ENCODE peak calls at places on chromosomes 5 and 9, in six cellular contexts. One of them, this sample, is unnamed. For H3K4me1, the result is how much of the 10 kb centered on the place peaks cover.

GRCh38 chr5:114789773-114790402 is 379.8 kb downstream of the TRIM36 start:
- DNase-seq in stomach: no peak
- DNase-seq in suprapubic skin: no peak
- DNase-seq in SK-N-SH: peak
- DNase-seq in A549: peak
- DNase-seq in ovary: no peak
- DNase-seq in this sample: no peak

GRCh38 chr5:24161559-24161958 is 483.2 kb downstream of the CDH10 start:
- DNase-seq in stomach: no peak
- DNase-seq in suprapubic skin: no peak
- DNase-seq in SK-N-SH: no peak
- DNase-seq in A549: no peak
- DNase-seq in ovary: no peak
- DNase-seq in this sample: no peak

GRCh38 chr5:179765400-179765799 is 28.4 kb upstream of the LTC4S start:
- DNase-seq in suprapubic skin: no peak
- DNase-seq in A549: no peak
- DNase-seq in SK-N-SH: peak
- DNase-seq in ovary: no peak
- DNase-seq in stomach: no peak
- DNase-seq in this sample: no peak

GRCh38 chr9:130118841-130119520 is 53.2 kb upstream of the NCS1 start:
- DNase-seq in SK-N-SH: peak
- DNase-seq in ovary: no peak
- DNase-seq in suprapubic skin: no peak
- DNase-seq in stomach: no peak
- DNase-seq in A549: no peak
- DNase-seq in this sample: no peak

GRCh38 chr5:41508186-41508585 is 2.2 kb downstream of the PLCXD3 start:
- DNase-seq in SK-N-SH: no peak
- DNase-seq in stomach: no peak
- DNase-seq in A549: no peak
- DNase-seq in suprapubic skin: no peak
- DNase-seq in ovary: no peak
- DNase-seq in this sample: no peak

GRCh38 chr5:41617843-41618515 is 107.6 kb upstream of the PLCXD3 start:
- DNase-seq in stomach: no peak
- DNase-seq in suprapubic skin: no peak
- DNase-seq in ovary: no peak
- DNase-seq in SK-N-SH: no peak
- DNase-seq in A549: no peak
- DNase-seq in this sample: no peak

GRCh38 chr5:129904667-129905466 is 602 bp downstream of the CHSY3 start:
- DNase-seq in SK-N-SH: peak
- DNase-seq in stomach: no peak
- DNase-seq in ovary: no peak
- DNase-seq in A549: no peak
- DNase-seq in suprapubic skin: no peak
- DNase-seq in this sample: peak

GRCh38 chr9:137070201-137070905 is at the start of gene SAPCD2:
- DNase-seq in A549: peak
- DNase-seq in ovary: peak
- DNase-seq in suprapubic skin: peak
- DNase-seq in stomach: peak
- DNase-seq in SK-N-SH: peak
- DNase-seq in this sample: peak

GRCh38 chr9:95406114-95406513 is 88.6 kb upstream of the FANCC start:
- DNase-seq in stomach: no peak
- DNase-seq in A549: no peak
- DNase-seq in ovary: no peak
- DNase-seq in suprapubic skin: no peak
- DNase-seq in SK-N-SH: no peak
- DNase-seq in this sample: no peak

GRCh38 chr9:101398930-101399640 is 434 bp downstream of the ZNF189 start:
- DNase-seq in ovary: peak
- DNase-seq in stomach: peak
- DNase-seq in SK-N-SH: no peak
- DNase-seq in A549: no peak
- DNase-seq in suprapubic skin: peak
- DNase-seq in this sample: peak

GRCh38 chr5:88094403-88094802 is 174.2 kb downstream of the TMEM161B start:
- DNase-seq in A549: no peak
- DNase-seq in suprapubic skin: no peak
- DNase-seq in SK-N-SH: no peak
- DNase-seq in ovary: no peak
- DNase-seq in stomach: no peak
- DNase-seq in this sample: no peak

GRCh38 chr9:33029106-33029788 is 4.2 kb downstream of the DNAJA1 start:
- DNase-seq in stomach: no peak
- DNase-seq in suprapubic skin: no peak
- DNase-seq in A549: no peak
- DNase-seq in ovary: no peak
- DNase-seq in SK-N-SH: no peak
- DNase-seq in this sample: no peak

GRCh38 chr5:58259685-58260152 is 200.2 kb downstream of the PLK2 start:
- DNase-seq in ovary: no peak
- DNase-seq in stomach: no peak
- DNase-seq in suprapubic skin: no peak
- DNase-seq in SK-N-SH: no peak
- DNase-seq in A549: peak
- DNase-seq in this sample: no peak

GRCh38 chr5:173857231-173857630 is 30.9 kb upstream of the CPEB4 start:
- DNase-seq in stomach: no peak
- DNase-seq in SK-N-SH: peak
- DNase-seq in ovary: no peak
- DNase-seq in suprapubic skin: no peak
- DNase-seq in A549: no peak
- DNase-seq in this sample: no peak

GRCh38 chr9:33350310-33350709 is 52.1 kb downstream of the AQP7 start:
- DNase-seq in suprapubic skin: no peak
- DNase-seq in stomach: no peak
- DNase-seq in ovary: no peak
- DNase-seq in SK-N-SH: no peak
- DNase-seq in A549: peak
- DNase-seq in this sample: no peak

GRCh38 chr5:31651241-31651640 is 12.3 kb downstream of the PDZD2 start:
- DNase-seq in stomach: no peak
- DNase-seq in ovary: no peak
- DNase-seq in A549: no peak
- DNase-seq in suprapubic skin: no peak
- DNase-seq in SK-N-SH: no peak
- DNase-seq in this sample: no peak

GRCh38 chr5:32538031-32538547 is 47.3 kb upstream of the SUB1 start:
- DNase-seq in SK-N-SH: no peak
- DNase-seq in ovary: no peak
- DNase-seq in A549: no peak
- DNase-seq in stomach: peak
- DNase-seq in suprapubic skin: no peak
- DNase-seq in this sample: peak

GRCh38 chr9:12908910-12909309 is 134.1 kb downstream of the LURAP1L start:
- DNase-seq in suprapubic skin: no peak
- DNase-seq in stomach: no peak
- DNase-seq in ovary: no peak
- DNase-seq in SK-N-SH: no peak
- DNase-seq in A549: no peak
- DNase-seq in this sample: no peak

GRCh38 chr5:136328097-136328496 is 37.2 kb downstream of the TRPC7 start:
- DNase-seq in ovary: no peak
- DNase-seq in stomach: no peak
- DNase-seq in suprapubic skin: no peak
- DNase-seq in A549: no peak
- DNase-seq in SK-N-SH: no peak
- DNase-seq in this sample: no peak

GRCh38 chr5:661891-662750 is 31.0 kb downstream of the TPPP start:
- DNase-seq in ovary: peak
- DNase-seq in stomach: no peak
- DNase-seq in suprapubic skin: peak
- DNase-seq in SK-N-SH: no peak
- DNase-seq in A549: no peak
- DNase-seq in this sample: no peak

GRCh38 chr5:664994-665360 is 28.2 kb downstream of the TPPP start:
- DNase-seq in ovary: no peak
- DNase-seq in suprapubic skin: peak
- DNase-seq in stomach: no peak
- DNase-seq in SK-N-SH: no peak
- DNase-seq in A549: no peak
- DNase-seq in this sample: no peak

GRCh38 chr5:662751-663435 is 30.3 kb downstream of the TPPP start:
- DNase-seq in A549: no peak
- DNase-seq in stomach: no peak
- DNase-seq in ovary: no peak
- DNase-seq in suprapubic skin: peak
- DNase-seq in SK-N-SH: no peak
- DNase-seq in this sample: no peak

GRCh38 chr5:664343-664993 is 28.7 kb downstream of the TPPP start:
- DNase-seq in A549: no peak
- DNase-seq in suprapubic skin: peak
- DNase-seq in SK-N-SH: no peak
- DNase-seq in ovary: no peak
- DNase-seq in stomach: peak
- DNase-seq in this sample: peak

DNA sequence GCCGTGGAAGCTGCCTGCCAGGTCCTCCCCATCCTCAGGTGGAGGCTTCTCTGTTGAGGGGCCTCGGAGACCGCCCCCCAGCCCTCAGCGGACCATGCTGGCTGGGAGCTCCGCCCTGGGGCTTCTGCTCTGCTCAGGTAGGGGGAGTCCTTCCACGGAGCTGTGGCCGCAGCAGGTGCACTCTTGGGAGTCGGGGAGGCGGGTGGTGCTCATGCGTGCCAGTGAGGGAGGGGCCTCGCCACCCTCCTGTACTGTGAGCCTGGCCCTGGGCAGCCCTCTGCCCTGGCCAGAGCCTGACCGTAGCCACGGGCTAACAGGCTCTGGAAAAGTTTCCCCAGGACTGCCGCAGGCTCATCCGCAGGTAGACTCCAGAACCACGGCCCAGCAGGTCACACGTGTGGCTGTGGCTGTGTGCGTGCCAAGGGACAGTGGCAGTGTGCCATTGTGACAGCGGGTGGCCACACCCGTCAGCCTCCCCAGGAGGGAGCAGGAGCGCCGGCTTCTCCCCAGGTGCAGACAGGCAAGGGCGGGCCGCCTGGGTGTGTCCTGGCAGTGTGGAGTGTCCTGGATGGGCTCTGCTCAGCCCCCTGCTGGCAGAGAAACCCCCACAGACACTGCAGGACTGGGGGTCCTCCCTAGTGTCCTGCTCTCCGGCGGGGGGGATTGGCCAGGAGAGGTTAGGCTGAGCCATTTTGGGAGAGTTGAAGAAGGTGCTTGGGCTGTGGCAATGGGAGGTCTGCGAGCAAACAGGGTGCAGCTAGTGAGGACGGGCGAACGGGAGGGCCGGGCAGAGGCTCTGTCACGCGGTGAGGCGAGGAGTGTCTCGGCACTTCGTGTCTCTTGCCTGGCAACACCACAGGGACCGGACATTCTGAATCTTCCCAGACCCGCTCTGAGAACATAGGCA is 29.5 kb downstream of the TPPP start:
- DNase-seq in suprapubic skin: peak
- DNase-seq in stomach: peak
- DNase-seq in A549: no peak
- DNase-seq in ovary: no peak
- DNase-seq in SK-N-SH: no peak
- DNase-seq in this sample: peak
- TF ChIP-seq EP300 in suprapubic skin: no peak
- TF ChIP-seq EP300 in stomach: no peak
- TF ChIP-seq EP300 in A549: no peak
- TF ChIP-seq EP300 in ovary: no peak
- TF ChIP-seq EP300 in SK-N-SH: no peak
- TF ChIP-seq EP300 in this sample: no peak

DNA sequence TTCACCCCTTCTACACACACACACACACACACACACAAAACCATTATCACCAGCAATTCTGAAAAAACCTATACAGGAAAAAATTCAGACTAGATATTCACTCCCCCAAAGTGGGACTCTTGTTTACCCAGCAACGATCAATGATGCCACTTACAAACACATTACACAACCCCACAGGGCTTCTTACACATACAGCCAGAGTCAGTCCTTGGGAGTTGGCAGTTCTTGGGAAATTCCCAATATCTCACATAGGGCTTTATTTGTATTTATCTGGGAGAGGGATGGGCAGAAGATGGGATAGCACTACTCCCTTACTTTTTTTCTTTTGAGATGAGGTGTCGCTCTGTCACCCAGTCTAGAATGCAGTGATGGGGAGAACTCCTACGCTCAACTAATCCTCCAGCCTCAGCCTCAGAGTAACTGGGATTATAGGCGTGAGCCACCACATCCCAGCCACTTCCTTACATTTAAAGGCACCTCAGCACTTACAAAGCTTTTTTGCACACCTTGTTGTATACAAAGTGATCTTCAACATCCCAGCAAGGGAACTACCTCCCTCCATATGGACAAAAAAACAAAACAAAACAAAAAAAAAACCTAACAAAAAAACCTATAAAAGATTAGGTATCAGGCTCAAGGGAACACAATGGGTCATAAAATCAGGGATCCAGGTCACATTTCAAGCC is 168.4 kb downstream of the TSSK1B start:
- DNase-seq in ovary: no peak
- DNase-seq in stomach: no peak
- DNase-seq in A549: no peak
- DNase-seq in SK-N-SH: no peak
- DNase-seq in suprapubic skin: no peak
- DNase-seq in this sample: no peak
- H3K4me1 ChIP-seq in ovary: under half
- H3K4me1 ChIP-seq in stomach: under half
- H3K4me1 ChIP-seq in A549: under half
- H3K4me1 ChIP-seq in SK-N-SH: under half
- H3K4me1 ChIP-seq in suprapubic skin: half or more
- H3K4me1 ChIP-seq in this sample: under half

GRCh38 chr5:9156282-9156681 is 389.6 kb downstream of the SEMA5A start:
- DNase-seq in stomach: no peak
- DNase-seq in A549: no peak
- DNase-seq in SK-N-SH: peak
- DNase-seq in suprapubic skin: peak
- DNase-seq in ovary: no peak
- DNase-seq in this sample: no peak
- TF ChIP-seq CTCF in stomach: no peak
- TF ChIP-seq CTCF in A549: no peak
- TF ChIP-seq CTCF in SK-N-SH: peak
- TF ChIP-seq CTCF in suprapubic skin: peak
- TF ChIP-seq CTCF in ovary: no peak
- TF ChIP-seq CTCF in this sample: no peak

DNA sequence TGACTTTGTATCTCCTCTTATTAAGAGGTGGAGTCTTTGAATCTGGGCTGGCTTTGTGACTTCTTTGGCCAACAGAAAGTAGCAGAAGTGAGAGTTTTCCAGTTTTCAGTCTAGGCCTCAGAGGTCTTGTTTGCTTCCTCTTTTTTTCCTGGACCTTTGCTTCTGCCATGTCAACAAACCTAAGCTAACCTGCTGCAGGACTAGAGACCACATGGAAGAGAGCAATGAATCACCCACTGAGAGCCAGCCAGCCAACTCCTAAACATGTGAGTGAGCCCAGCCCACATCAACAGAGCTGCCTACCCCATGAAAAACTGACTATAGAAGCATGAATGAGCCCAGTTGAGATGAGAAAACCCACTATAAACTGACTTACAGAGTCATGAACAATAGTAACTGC is 29.9 kb downstream of the MRPL22 start:
- DNase-seq in suprapubic skin: no peak
- DNase-seq in SK-N-SH: no peak
- DNase-seq in stomach: no peak
- DNase-seq in A549: no peak
- DNase-seq in ovary: no peak
- DNase-seq in this sample: no peak
- TF ChIP-seq EP300 in suprapubic skin: no peak
- TF ChIP-seq EP300 in SK-N-SH: no peak
- TF ChIP-seq EP300 in stomach: no peak
- TF ChIP-seq EP300 in A549: no peak
- TF ChIP-seq EP300 in ovary: no peak
- TF ChIP-seq EP300 in this sample: no peak

This sample was measured in transverse colon.